ENCODE peak calls at places on chromosome 4, in nine cellular contexts. T, Q, W, M, V, U, B, C and G are unnamed samples.

GRCh38 chr4:41656572-41657301 is 91.8 kb downstream of the PHOX2B start:
- DNase-seq in T (no peak), Q (no peak), W (no peak), M (no peak), V (no peak), U (no peak), B (no peak), C (peak; percentile 29), G (no peak)

GRCh38 chr4:26462874-26463273 is 27.4 kb downstream of the CCKAR start:
- DNase-seq in T (no peak), Q (peak; percentile 56), W (no peak), M (no peak), V (no peak), U (no peak), B (no peak), C (no peak), G (no peak)

GRCh38 chr4:25401066-25401465 is 24.0 kb downstream of the ANAPC4 start:
- DNase-seq in T (no peak), Q (no peak), W (no peak), M (peak; percentile 25), V (no peak), U (no peak), B (peak; percentile 27), C (no peak), G (no peak)

GRCh38 chr4:141702472-141703182 is 66.2 kb downstream of the IL15 start:
- DNase-seq in T (peak; percentile 8), Q (no peak), W (no peak), M (no peak), V (no peak), U (no peak), B (peak; percentile 23), C (no peak), G (peak; percentile 39)

GRCh38 chr4:173821031-173821430 is 291.0 kb upstream of the HAND2 start:
- DNase-seq in T (no peak), Q (no peak), W (no peak), M (no peak), V (no peak), U (no peak), B (peak; percentile 40), C (no peak), G (no peak)

GRCh38 chr4:173415092-173415491 is 16.2 kb upstream of the SCRG1 start:
- DNase-seq in T (peak; percentile 92), Q (no peak), W (no peak), M (peak; percentile 69), V (no peak), U (no peak), B (no peak), C (no peak), G (no peak)

GRCh38 chr4:169583563-169583962 is 28.8 kb downstream of the NEK1 start:
- DNase-seq in T (no peak), Q (no peak), W (no peak), M (no peak), V (no peak), U (no peak), B (peak; percentile 37), C (no peak), G (no peak)

GRCh38 chr4:169757575-169758184 is at the start of gene HPF1:
- DNase-seq in T (peak; percentile 92), Q (peak; percentile 55), W (peak; percentile 97), M (peak; percentile 80), V (peak; percentile 94), U (peak; percentile 93), B (peak; percentile 87), C (peak; percentile 95), G (peak; percentile 95)

DNA sequence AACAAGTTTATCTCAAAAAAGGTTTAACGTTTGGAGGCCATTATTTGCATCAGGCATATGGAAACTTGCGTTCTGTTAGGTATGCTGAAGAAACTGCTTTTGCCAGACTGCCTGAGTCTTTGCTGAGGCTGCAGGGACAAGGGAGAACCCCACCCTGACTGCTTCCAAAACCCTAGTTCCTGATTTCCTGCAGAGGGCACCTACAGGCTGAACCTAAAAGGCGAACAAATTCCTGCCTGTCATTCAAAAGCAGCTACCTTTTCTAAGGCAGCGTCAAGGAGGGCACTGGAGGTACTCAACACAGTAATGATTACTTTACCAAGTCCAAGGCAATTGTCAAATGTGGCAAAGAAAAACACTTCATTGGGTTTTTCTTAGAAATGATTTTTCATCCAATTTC is 578 bp upstream of the CORIN start:
- DNase-seq in T (peak; percentile 19), Q (no peak), W (no peak), M (peak; percentile 27), V (no peak), U (no peak), B (no peak), C (no peak), G (no peak)
- H3K4me3 ChIP-seq in T (no peak overlapping the region), Q (no peak overlapping the region), W (no peak overlapping the region), M (no peak overlapping the region), V (no peak overlapping the region), U (no peak overlapping the region), B (no peak overlapping the region), C (no peak overlapping the region), G (no peak overlapping the region)

GRCh38 chr4:144647095-144647959 is 1.4 kb downstream of the HHIP start:
- DNase-seq in T (no peak), Q (no peak), W (no peak), M (no peak), V (no peak), U (no peak), B (peak; percentile 75), C (no peak), G (no peak)

GRCh38 chr4:144648042-144648441 is 2.1 kb downstream of the HHIP start:
- DNase-seq in T (no peak), Q (no peak), W (no peak), M (no peak), V (no peak), U (no peak), B (peak; percentile 23), C (no peak), G (no peak)

GRCh38 chr4:144645102-144645469 is 870 bp upstream of the HHIP start:
- DNase-seq in T (no peak), Q (no peak), W (no peak), M (no peak), V (no peak), U (no peak), B (peak; percentile 35), C (no peak), G (no peak)

GRCh38 chr4:144645621-144646522 is at the start of gene HHIP:
- DNase-seq in T (no peak), Q (no peak), W (no peak), M (no peak), V (no peak), U (no peak), B (peak; percentile 90), C (peak; percentile 31), G (no peak)

GRCh38 chr4:144646523-144647094 is 653 bp downstream of the HHIP start:
- DNase-seq in T (no peak), Q (no peak), W (no peak), M (no peak), V (no peak), U (no peak), B (peak; percentile 32), C (no peak), G (no peak)
- TF ChIP-seq CTCF in T (no peak), Q (peak; percentile 41), W (peak; percentile 23), M (peak; percentile 25), V (no peak), U (no peak), B (peak; percentile 39), C (no peak), G (no peak)

GRCh38 chr4:7660640-7661039 is 225.9 kb upstream of the PSAPL1 start:
- DNase-seq in T (no peak), Q (no peak), W (no peak), M (no peak), V (no peak), U (no peak), B (no peak), C (no peak), G (no peak)
- H3K4me3 ChIP-seq in T (no peak overlapping the region), Q (no peak overlapping the region), W (no peak overlapping the region), M (no peak overlapping the region), V (no peak overlapping the region), U (no peak overlapping the region), B (no peak overlapping the region), C (no peak overlapping the region), G (no peak overlapping the region)

GRCh38 chr4:4524364-4524763 is 17.5 kb downstream of the STX18 start:
- DNase-seq in T (peak; percentile 18), Q (no peak), W (peak; percentile 90), M (no peak), V (peak; percentile 48), U (no peak), B (no peak), C (no peak), G (peak; percentile 92)

GRCh38 chr4:4521069-4521468 is 20.8 kb downstream of the STX18 start:
- DNase-seq in T (no peak), Q (no peak), W (no peak), M (no peak), V (no peak), U (no peak), B (peak; percentile 40), C (no peak), G (peak; percentile 43)

GRCh38 chr4:4518747-4519146 is 23.1 kb downstream of the STX18 start:
- DNase-seq in T (no peak), Q (no peak), W (no peak), M (no peak), V (no peak), U (no peak), B (no peak), C (no peak), G (no peak)

GRCh38 chr4:4521767-4522166 is 20.1 kb downstream of the STX18 start:
- DNase-seq in T (no peak), Q (no peak), W (no peak), M (no peak), V (no peak), U (no peak), B (no peak), C (no peak), G (no peak)

GRCh38 chr4:4519296-4519898 is 22.5 kb downstream of the STX18 start:
- DNase-seq in T (peak; percentile 14), Q (no peak), W (no peak), M (peak; percentile 29), V (no peak), U (no peak), B (peak; percentile 40), C (no peak), G (no peak)
- TF ChIP-seq CTCF in T (peak; percentile 38), Q (peak; percentile 80), W (peak; percentile 32), M (peak; percentile 50), V (peak; percentile 17), U (no peak), B (peak; percentile 77), C (peak; percentile 4), G (peak; percentile 22)